ENCODE peak calls at places on chromosomes 12 and 14, in seven cellular contexts. A is astrocyte of the cerebellum; Y is progenitor cell of endocrine pancreas; C is NCI-H1930; U is ascending aorta; D is CD4-positive, alpha-beta T cell; R is stimulated activated CD4-positive, alpha-beta T cell treated with anti-CD3 and anti-CD28 coated beads, Interleukin-4, amount 100 ng/mL, for 1 hour. X is an unnamed sample.

GRCh38 chr14:105493921-105494605 is 3.0 kb downstream of the TEDC1 start:
- DNase-seq in A (no peak), Y (no peak), C (no peak), U (no peak), D (no peak), R (no peak), X (no peak)

GRCh38 chr12:116604151-116604550 is 45.0 kb downstream of the MAP1LC3B2 start:
- DNase-seq in A (no peak), Y (no peak), C (no peak), U (no peak), D (no peak), R (no peak), X (no peak)

GRCh38 chr12:55019784-55020183 is at the start of gene NEUROD4:
- DNase-seq in A (peak), Y (peak), C (no peak), U (no peak), D (no peak), R (no peak), X (no peak)

GRCh38 chr14:102095231-102095870 is 8.5 kb upstream of the HSP90AA1 start:
- DNase-seq in A (no peak), Y (no peak), C (no peak), U (no peak), D (no peak), R (no peak), X (no peak)

GRCh38 chr12:113235976-113236375 is 14.7 kb downstream of the TPCN1 start:
- DNase-seq in A (no peak), Y (no peak), C (no peak), U (no peak), D (no peak), R (no peak), X (no peak)

GRCh38 chr14:68210729-68211299 is 391.2 kb downstream of the RAD51B start:
- DNase-seq in A (peak), Y (no peak), C (no peak), U (no peak), D (peak), R (peak), X (no peak)

GRCh38 chr12:101670007-101670671 is 27.3 kb upstream of the CHPT1 start:
- DNase-seq in A (peak), Y (no peak), C (no peak), U (no peak), D (peak), R (no peak), X (no peak)

GRCh38 chr14:100107236-100107635 is 42.0 kb downstream of the EVL start:
- DNase-seq in A (no peak), Y (no peak), C (no peak), U (no peak), D (no peak), R (no peak), X (no peak)

GRCh38 chr14:52906141-52906601 is 44.7 kb downstream of the FERMT2 start:
- DNase-seq in A (peak), Y (no peak), C (no peak), U (no peak), D (no peak), R (no peak), X (no peak)

GRCh38 chr12:58529114-58529665 is 391.1 kb downstream of the LRIG3 start:
- DNase-seq in A (peak), Y (no peak), C (no peak), U (no peak), D (no peak), R (no peak), X (no peak)

GRCh38 chr14:105138021-105138541 is 30.5 kb downstream of the JAG2 start:
- DNase-seq in A (no peak), Y (no peak), C (no peak), U (no peak), D (no peak), R (no peak), X (no peak)

GRCh38 chr14:31927348-31927826 is 149.7 kb upstream of the ARHGAP5 start:
- DNase-seq in A (peak), Y (no peak), C (no peak), U (no peak), D (no peak), R (no peak), X (no peak)

GRCh38 chr12:62957233-62957953 is 22.4 kb upstream of the PPM1H start:
- DNase-seq in A (no peak), Y (no peak), C (no peak), U (no peak), D (no peak), R (no peak), X (no peak)

GRCh38 chr14:75215520-75215919 is 39.1 kb upstream of the TMED10 start:
- DNase-seq in A (no peak), Y (no peak), C (no peak), U (no peak), D (no peak), R (no peak), X (no peak)

GRCh38 chr12:52081263-52081733 is 1.8 kb downstream of the SMIM41 start:
- DNase-seq in A (no peak), Y (no peak), C (no peak), U (no peak), D (no peak), R (no peak), X (no peak)

GRCh38 chr12:107670999-107671643 is 14.5 kb upstream of the PWP1 start:
- DNase-seq in A (no peak), Y (peak), C (no peak), U (no peak), D (no peak), R (peak), X (no peak)

GRCh38 chr12:85866929-85867776 is 6.9 kb upstream of the NTS start:
- DNase-seq in A (peak), Y (no peak), C (peak), U (no peak), D (no peak), R (no peak), X (no peak)

GRCh38 chr12:110846615-110847566 is at the start of gene CCDC63:
- DNase-seq in A (peak), Y (peak), C (peak), U (no peak), D (no peak), R (peak), X (no peak)

GRCh38 chr12:65755596-65755978 is 68.7 kb upstream of the HMGA2 start:
- DNase-seq in A (no peak), Y (no peak), C (no peak), U (no peak), D (no peak), R (no peak), X (no peak)

GRCh38 chr14:93997082-93997481 is at the start of gene CCDC197:
- DNase-seq in A (no peak), Y (no peak), C (no peak), U (no peak), D (no peak), R (no peak), X (no peak)

GRCh38 chr12:113424915-113425823 is 3.0 kb downstream of the SDSL start:
- DNase-seq in A (no peak), Y (peak), C (no peak), U (no peak), D (no peak), R (peak), X (no peak)

GRCh38 chr12:49059385-49060232 is 985 bp downstream of the KMT2D start:
- DNase-seq in A (no peak), Y (peak), C (no peak), U (no peak), D (no peak), R (peak), X (no peak)

GRCh38 chr14:38129705-38130104 is 78.0 kb upstream of the SSTR1 start:
- DNase-seq in A (no peak), Y (no peak), C (no peak), U (no peak), D (no peak), R (peak), X (no peak)